ENCODE peak calls at places on chromosomes 2 and 18, in ten cellular contexts. I is GM12891, E is H1, Z is stomach, N is HCT116, O is suprapubic skin, G is upper lobe of left lung, B is K562, W is esophagus muscularis mucosa, A is sigmoid colon. S is an unnamed sample.

GRCh38 chr2:31138037-31138962 is at the start of gene GALNT14:
- DNase-seq in E (peak; percentile 86), I (peak; percentile 46), W (peak; percentile 87), G (peak; percentile 90), O (no peak), Z (peak; percentile 53), B (no peak), N (no peak), A (peak; percentile 70), S (peak; percentile 32)

GRCh38 chr2:128606837-128607236 is 288.2 kb upstream of the HS6ST1 start:
- DNase-seq in O (peak; percentile 27), A (peak; percentile 30), Z (no peak), I (no peak), W (no peak), E (no peak), G (no peak), N (no peak), B (no peak), S (no peak)

GRCh38 chr2:69735696-69736095 is 6.2 kb upstream of the ANXA4 start:
- DNase-seq in Z (no peak), B (no peak), I (no peak), G (no peak), W (no peak), N (no peak), E (no peak), O (no peak), A (no peak), S (no peak)

GRCh38 chr2:107777962-107778361 is 48.7 kb upstream of the RGPD4 start:
- DNase-seq in G (no peak), Z (no peak), O (no peak), W (no peak), B (no peak), A (no peak), E (no peak), I (no peak), N (no peak), S (no peak)

GRCh38 chr2:234463626-234464290 is 33.1 kb downstream of the ARL4C start:
- DNase-seq in E (no peak), B (no peak), I (no peak), Z (peak; percentile 71), N (no peak), A (no peak), W (no peak), O (no peak), G (no peak), S (peak; percentile 29)

GRCh38 chr2:37190290-37190689 is 1.8 kb upstream of the SULT6B1 start:
- DNase-seq in G (no peak), I (no peak), E (no peak), W (no peak), B (no peak), O (no peak), N (no peak), A (no peak), Z (no peak), S (no peak)

GRCh38 chr2:199629301-199629700 is 171.6 kb upstream of the SATB2 start:
- DNase-seq in O (no peak), Z (no peak), N (no peak), I (no peak), A (no peak), G (no peak), W (no peak), E (no peak), B (no peak), S (no peak)

GRCh38 chr2:26816893-26817292 is 31.0 kb downstream of the CENPA start:
- DNase-seq in A (no peak), I (no peak), O (no peak), E (peak; percentile 56), Z (no peak), N (peak; percentile 59), W (no peak), B (peak; percentile 43), G (peak; percentile 21), S (peak; percentile 34)

GRCh38 chr2:149388120-149388816 is 57.9 kb downstream of the LYPD6 start:
- DNase-seq in O (no peak), E (no peak), I (no peak), N (no peak), W (no peak), Z (no peak), G (no peak), A (no peak), B (no peak), S (no peak)

GRCh38 chr18:3151379-3152264 is 68.1 kb downstream of the MYOM1 start:
- DNase-seq in A (no peak), W (no peak), G (no peak), N (no peak), Z (no peak), E (no peak), I (peak; percentile 33), B (peak; percentile 52), O (no peak), S (no peak)

GRCh38 chr2:197949224-197949623 is 144.8 kb downstream of the PLCL1 start:
- DNase-seq in I (no peak), A (no peak), G (no peak), B (peak; percentile 32), N (no peak), O (no peak), W (no peak), E (no peak), Z (no peak), S (no peak)

GRCh38 chr2:207236156-207236935 is 70.6 kb upstream of the KLF7 start:
- DNase-seq in Z (no peak), E (no peak), N (no peak), I (no peak), B (no peak), G (no peak), O (no peak), A (peak; percentile 76), W (no peak), S (no peak)
- TF ChIP-seq POLR2AphosphoS5 in Z (no peak), E (no peak), N (no peak), I (no peak), B (no peak), G (peak; percentile 11), O (no peak), A (no peak), W (no peak), S (no peak)

GRCh38 chr2:20483496-20483895 is 36.6 kb downstream of the RHOB start:
- DNase-seq in O (peak; percentile 90), E (no peak), Z (no peak), W (peak; percentile 94), A (peak; percentile 91), N (no peak), B (no peak), G (no peak), I (no peak), S (peak; percentile 20)
- TF ChIP-seq POLR2A in O (peak; percentile 14), E (no peak), Z (no peak), W (no peak), A (no peak), N (no peak), B (no peak), G (no peak), I (no peak), S (no peak)

GRCh38 chr2:46257476-46257875 is 39.7 kb upstream of the EPAS1 start:
- DNase-seq in W (no peak), Z (no peak), I (no peak), O (no peak), N (no peak), G (no peak), E (no peak), B (no peak), A (no peak), S (no peak)
- TF ChIP-seq POLR2AphosphoS5 in W (peak; percentile 14), Z (no peak), I (no peak), O (no peak), N (no peak), G (peak; percentile 46), E (no peak), B (no peak), A (no peak), S (peak; percentile 19)

GRCh38 chr18:5295981-5296705 is 617 bp upstream of the ZBTB14 start:
- DNase-seq in B (peak; percentile 98), E (peak; percentile 90), O (peak; percentile 97), N (peak; percentile 88), A (peak; percentile 98), G (peak; percentile 99), Z (peak; percentile 98), W (peak; percentile 97), I (peak; percentile 76), S (peak; percentile 98)

GRCh38 chr18:5298156-5298852 is 2.8 kb upstream of the ZBTB14 start:
- DNase-seq in A (no peak), E (no peak), G (peak; percentile 36), W (no peak), I (no peak), Z (no peak), B (peak; percentile 49), N (no peak), O (no peak), S (no peak)

GRCh38 chr18:5297582-5297981 is 2.1 kb upstream of the ZBTB14 start:
- DNase-seq in E (no peak), G (no peak), B (no peak), Z (no peak), W (no peak), A (no peak), N (no peak), O (no peak), I (no peak), S (no peak)

GRCh38 chr18:5295231-5295920 is at the start of gene ZBTB14:
- DNase-seq in I (peak; percentile 53), N (no peak), B (peak; percentile 82), O (peak; percentile 79), Z (peak; percentile 78), A (peak; percentile 79), W (no peak), E (peak; percentile 65), G (peak; percentile 94), S (peak; percentile 74)

DNA sequence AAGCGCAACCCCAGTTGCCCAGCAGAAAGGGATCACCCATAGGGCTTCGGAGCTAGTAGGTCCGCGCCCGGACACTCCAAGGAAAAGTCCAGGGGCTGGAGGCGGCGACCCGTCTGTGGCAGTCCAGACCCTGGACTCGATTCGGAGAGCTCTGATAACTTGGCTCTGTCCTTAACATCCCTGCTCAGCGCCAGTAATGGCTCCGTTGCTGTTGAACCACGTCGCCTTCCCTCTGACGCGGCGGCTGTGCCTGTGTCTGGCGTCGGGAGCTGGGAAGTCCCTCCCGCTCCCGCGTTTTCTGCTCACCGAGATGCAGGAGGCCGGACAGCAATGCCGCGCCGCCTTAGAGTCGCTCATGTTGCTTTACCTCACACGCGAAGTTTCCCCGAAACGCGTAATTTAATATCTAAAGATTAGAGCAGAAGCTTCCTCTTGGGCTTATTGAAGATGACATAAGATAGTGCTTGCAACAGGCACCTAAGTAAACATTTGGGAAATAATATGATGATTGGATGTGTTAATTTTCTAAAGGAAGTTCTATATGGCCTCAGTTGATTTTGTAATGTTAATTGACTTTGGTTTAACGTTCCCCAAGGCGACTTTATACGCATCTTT is 1.3 kb upstream of the ZBTB14 start:
- DNase-seq in Z (peak; percentile 82), A (peak; percentile 92), O (peak; percentile 92), W (peak; percentile 95), I (peak; percentile 16), B (peak; percentile 90), E (peak; percentile 84), N (peak; percentile 55), G (peak; percentile 91), S (peak; percentile 82)
- TF ChIP-seq POLR2A in Z (no peak), A (peak; percentile 40), O (no peak), W (peak; percentile 29), I (no peak), B (peak; percentile 83), E (peak; percentile 91), N (no peak), G (no peak), S (peak; percentile 68)

DNA sequence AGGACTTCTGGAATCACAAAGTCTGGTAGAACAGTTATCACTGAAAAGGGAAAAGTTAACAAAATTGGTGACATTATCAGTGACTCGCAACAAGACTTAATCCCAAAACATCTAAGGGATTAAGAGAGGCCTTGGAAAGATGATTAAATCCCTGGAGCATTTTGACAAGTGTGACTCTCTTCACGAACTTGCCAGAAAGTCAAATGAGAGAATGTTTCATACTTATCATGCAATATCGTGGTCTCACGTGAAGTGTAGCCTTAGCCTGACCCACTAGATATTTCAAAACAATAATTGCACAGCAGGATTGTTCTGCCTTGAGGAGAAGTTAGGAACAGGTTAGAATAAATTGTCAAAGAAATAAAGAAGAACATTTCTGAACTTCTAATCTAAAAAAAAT is 104.5 kb downstream of the COL6A3 start:
- DNase-seq in O (no peak), Z (no peak), I (no peak), A (no peak), G (no peak), B (no peak), W (no peak), N (no peak), E (no peak), S (no peak)
- TF ChIP-seq POLR2AphosphoS5 in O (no peak), Z (no peak), I (no peak), A (no peak), G (no peak), B (no peak), W (no peak), N (no peak), E (no peak), S (no peak)

S was measured in transverse colon.